ENCODE peak calls at places on chromosome 5, in four cellular contexts. One of them, this sample, is unnamed. For H3K4me1, the result is how much of the 10 kb centered on the place peaks cover.

GRCh38 chr5:58985759-58986158 is 402.9 kb downstream of the RAB3C start:
- DNase-seq in psoas muscle: no peak
- DNase-seq in breast epithelium: no peak
- DNase-seq in cardiac muscle cell: no peak
- DNase-seq in this sample: no peak

GRCh38 chr5:40093550-40093949 is 586.2 kb upstream of the PTGER4 start:
- DNase-seq in psoas muscle: no peak
- DNase-seq in breast epithelium: no peak
- DNase-seq in cardiac muscle cell: no peak
- DNase-seq in this sample: no peak

GRCh38 chr5:176401281-176402205 is 13.0 kb downstream of the HIGD2A start:
- DNase-seq in psoas muscle: no peak
- DNase-seq in breast epithelium: no peak
- DNase-seq in cardiac muscle cell: no peak
- DNase-seq in this sample: no peak

GRCh38 chr5:93130623-93131022 is 450.4 kb downstream of the NR2F1-AS1 start:
- DNase-seq in psoas muscle: no peak
- DNase-seq in breast epithelium: no peak
- DNase-seq in cardiac muscle cell: no peak
- DNase-seq in this sample: no peak

GRCh38 chr5:172688735-172689572 is 47.9 kb downstream of the NEURL1B start:
- DNase-seq in psoas muscle: no peak
- DNase-seq in breast epithelium: no peak
- DNase-seq in cardiac muscle cell: peak
- DNase-seq in this sample: peak

GRCh38 chr5:75856056-75856455 is 138.8 kb upstream of the POC5 start:
- DNase-seq in psoas muscle: no peak
- DNase-seq in breast epithelium: no peak
- DNase-seq in cardiac muscle cell: no peak
- DNase-seq in this sample: no peak

GRCh38 chr5:72511371-72512178 is 4.4 kb upstream of the ZNF366 start:
- DNase-seq in psoas muscle: no peak
- DNase-seq in breast epithelium: no peak
- DNase-seq in cardiac muscle cell: no peak
- DNase-seq in this sample: no peak

GRCh38 chr5:74334434-74335364 is 305.8 kb downstream of the ENC1 start:
- DNase-seq in psoas muscle: no peak
- DNase-seq in breast epithelium: no peak
- DNase-seq in cardiac muscle cell: no peak
- DNase-seq in this sample: no peak

DNA sequence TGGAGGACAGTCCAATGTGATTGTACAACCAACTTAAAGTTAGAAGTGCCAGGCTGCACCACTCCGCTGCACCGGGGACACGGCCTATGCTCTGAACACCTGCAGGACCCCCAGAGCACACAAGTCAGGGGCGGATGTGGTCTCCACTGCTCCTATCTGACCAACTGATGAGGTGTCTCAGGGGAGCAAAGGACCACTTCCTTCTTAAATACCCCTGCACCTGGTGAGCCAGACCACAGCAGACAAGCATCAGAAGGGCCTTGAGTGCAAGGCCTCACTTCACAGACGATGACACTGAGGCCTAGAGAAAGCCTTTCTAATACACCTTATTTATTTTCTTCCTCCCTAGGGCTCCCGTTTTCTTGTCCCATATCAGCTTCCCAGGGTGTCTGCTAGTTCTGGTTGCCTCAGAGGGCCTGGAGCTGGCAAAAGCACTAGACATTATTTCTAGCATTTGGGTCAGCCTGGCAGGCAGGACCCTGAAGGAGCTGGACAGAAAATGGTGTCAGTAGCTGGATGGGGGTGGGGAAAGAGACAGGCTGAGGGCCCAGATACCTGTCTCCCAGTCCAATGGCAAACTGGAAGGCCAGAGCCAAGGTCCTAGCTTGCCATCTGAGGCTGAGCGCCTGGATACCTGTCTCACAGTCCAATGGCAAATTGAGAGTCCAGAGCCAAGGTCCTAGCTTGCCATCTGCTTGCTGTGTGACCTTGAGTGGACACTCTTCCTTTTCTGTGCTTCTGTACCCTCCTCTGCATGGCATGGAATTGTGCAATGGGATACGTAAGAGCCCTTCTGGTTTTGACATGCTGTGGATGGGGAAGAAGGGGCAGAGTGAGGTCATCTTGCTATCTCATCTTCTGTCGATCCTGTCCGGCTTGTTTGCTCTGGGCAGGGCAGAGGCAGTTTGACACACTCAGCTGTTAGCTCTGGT is 9.0 kb downstream of the CCDC69 start:
- DNase-seq in psoas muscle: no peak
- DNase-seq in breast epithelium: no peak
- DNase-seq in cardiac muscle cell: peak
- DNase-seq in this sample: no peak
- H3K4me1 ChIP-seq in psoas muscle: half or more
- H3K4me1 ChIP-seq in breast epithelium: under half
- H3K4me1 ChIP-seq in cardiac muscle cell: under half
- H3K4me1 ChIP-seq in this sample: under half

GRCh38 chr5:33439905-33440481 is 772 bp upstream of the TARS1 start:
- DNase-seq in psoas muscle: no peak
- DNase-seq in breast epithelium: no peak
- DNase-seq in cardiac muscle cell: no peak
- DNase-seq in this sample: no peak

GRCh38 chr5:33438996-33439395 is 1.8 kb upstream of the TARS1 start:
- DNase-seq in psoas muscle: no peak
- DNase-seq in breast epithelium: no peak
- DNase-seq in cardiac muscle cell: no peak
- DNase-seq in this sample: no peak

GRCh38 chr5:33444542-33444941 is 3.8 kb downstream of the TARS1 start:
- DNase-seq in psoas muscle: no peak
- DNase-seq in breast epithelium: no peak
- DNase-seq in cardiac muscle cell: no peak
- DNase-seq in this sample: no peak

GRCh38 chr5:33441241-33441844 is 578 bp downstream of the TARS1 start:
- DNase-seq in psoas muscle: no peak
- DNase-seq in breast epithelium: no peak
- DNase-seq in cardiac muscle cell: peak
- DNase-seq in this sample: no peak

DNA sequence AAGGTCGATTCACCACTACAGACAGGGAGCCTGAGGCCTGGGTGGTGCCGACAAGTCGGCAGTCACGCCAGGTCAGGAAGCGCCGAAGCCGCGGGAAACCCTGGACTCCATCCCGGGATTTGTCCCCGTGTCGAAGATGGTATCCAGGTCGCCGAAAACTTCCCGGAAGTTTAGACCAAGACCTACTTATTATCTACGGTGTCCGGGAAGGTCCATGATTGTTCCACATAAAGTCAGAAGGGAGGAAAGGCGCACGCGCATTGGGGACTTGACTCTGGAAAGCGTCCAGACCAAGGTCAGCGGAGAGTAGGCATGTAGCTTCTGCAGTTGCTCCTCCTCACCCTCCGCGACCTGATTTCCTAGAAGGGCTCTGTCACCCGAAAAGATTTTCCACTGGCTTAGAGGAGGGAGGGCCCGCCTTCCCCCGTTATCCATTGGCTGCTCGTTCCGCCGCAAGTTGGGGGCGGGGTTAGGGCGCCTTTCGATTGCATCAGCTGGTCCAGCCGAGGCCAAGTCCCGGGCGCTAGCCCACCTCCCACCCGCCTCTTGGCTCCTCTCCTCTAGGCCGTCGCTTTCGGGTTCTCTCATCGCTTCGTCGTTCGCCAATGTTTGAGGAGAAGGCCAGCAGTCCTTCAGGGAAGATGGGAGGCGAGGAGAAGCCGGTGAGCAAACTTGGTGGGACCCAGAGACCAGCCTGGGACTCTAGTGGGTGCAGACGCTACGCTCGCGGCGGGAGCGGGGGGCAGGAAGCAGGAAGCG is at the start of gene TARS1:
- DNase-seq in psoas muscle: peak
- DNase-seq in breast epithelium: peak
- DNase-seq in cardiac muscle cell: peak
- DNase-seq in this sample: peak
- TF ChIP-seq CTCF in psoas muscle: no peak
- TF ChIP-seq CTCF in breast epithelium: no peak
- TF ChIP-seq CTCF in cardiac muscle cell: no peak
- TF ChIP-seq CTCF in this sample: no peak

GRCh38 chr5:143376195-143376772 is 27.2 kb downstream of the NR3C1 start:
- DNase-seq in psoas muscle: no peak
- DNase-seq in breast epithelium: no peak
- DNase-seq in cardiac muscle cell: no peak
- DNase-seq in this sample: no peak
- H3K27ac ChIP-seq in psoas muscle: peak
- H3K27ac ChIP-seq in breast epithelium: no peak
- H3K27ac ChIP-seq in cardiac muscle cell: no peak
- H3K27ac ChIP-seq in this sample: no peak

DNA sequence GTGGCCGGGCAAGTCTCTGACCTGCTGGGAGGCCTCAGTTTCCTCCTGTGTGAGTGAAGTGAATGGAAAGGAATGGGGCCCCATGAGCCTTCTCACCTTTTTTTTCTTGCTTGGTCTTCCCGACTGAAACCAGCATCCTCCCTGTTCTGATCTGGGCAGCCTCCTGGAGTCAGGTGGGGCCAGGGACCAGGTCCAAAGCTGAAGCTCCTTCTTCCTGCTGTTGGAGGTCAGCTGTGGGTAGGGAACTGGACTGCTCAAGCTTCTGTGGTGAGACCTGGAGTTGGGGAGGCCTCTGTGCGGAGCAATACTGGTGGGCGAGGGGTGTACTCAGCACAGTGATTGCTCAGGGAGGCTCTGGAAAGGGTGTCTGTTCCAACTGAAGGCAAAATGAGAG is 99.7 kb downstream of the PCSK1 start:
- DNase-seq in psoas muscle: no peak
- DNase-seq in breast epithelium: no peak
- DNase-seq in cardiac muscle cell: no peak
- DNase-seq in this sample: no peak
- H3K4me1 ChIP-seq in psoas muscle: under half
- H3K4me1 ChIP-seq in breast epithelium: under half
- H3K4me1 ChIP-seq in cardiac muscle cell: under half
- H3K4me1 ChIP-seq in this sample: under half

DNA sequence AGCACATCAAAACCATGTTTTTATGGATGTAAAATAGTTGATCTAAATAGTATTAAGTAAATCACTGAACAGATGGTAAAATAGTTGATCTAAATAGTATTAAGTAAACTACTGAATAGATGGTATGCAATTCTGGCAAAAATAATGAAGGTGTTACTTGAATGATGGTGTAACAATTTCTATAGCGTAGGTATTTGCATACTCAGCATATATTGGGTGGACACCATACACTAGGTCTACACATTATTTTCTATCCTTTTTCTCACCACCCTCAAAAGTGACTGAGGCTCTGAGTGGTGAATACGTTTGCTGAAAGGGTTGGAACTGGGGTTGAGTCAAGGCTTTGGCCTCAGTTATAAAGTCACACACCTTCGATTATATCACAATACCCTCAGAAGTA is 81.3 kb downstream of the ATP10B start:
- DNase-seq in psoas muscle: no peak
- DNase-seq in breast epithelium: no peak
- DNase-seq in cardiac muscle cell: no peak
- DNase-seq in this sample: no peak
- TF ChIP-seq CTCF in psoas muscle: no peak
- TF ChIP-seq CTCF in breast epithelium: no peak
- TF ChIP-seq CTCF in cardiac muscle cell: no peak
- TF ChIP-seq CTCF in this sample: no peak